ENCODE peak calls at places on chromosomes 3 and 15, in four cellular contexts. V is hepatocyte; C is adrenal gland; G is CD8-positive, alpha-beta T cell. Q is an unnamed sample.

GRCh38 chr3:197749315-197749600 is 425 bp upstream of the FYTTD1 start:
- DNase-seq in V (peak; percentile 66), C (no peak), G (peak; percentile 70), Q (no peak)

GRCh38 chr15:95734422-95735316 is 595.8 kb upstream of the NR2F2 start:
- DNase-seq in V (no peak), C (no peak), G (no peak), Q (no peak)

GRCh38 chr3:151431940-151432339 is 28.9 kb downstream of the IGSF10 start:
- DNase-seq in V (no peak), C (no peak), G (no peak), Q (no peak)

GRCh38 chr15:31486506-31486905 is 159.9 kb downstream of the KLF13 start:
- DNase-seq in V (no peak), C (peak; percentile 48), G (no peak), Q (no peak)

GRCh38 chr3:4582634-4583033 is 89.5 kb downstream of the ITPR1 start:
- DNase-seq in V (no peak), C (no peak), G (no peak), Q (no peak)

GRCh38 chr15:65633752-65634151 is 12.0 kb downstream of the SLC24A1 start:
- DNase-seq in V (no peak), C (no peak), G (no peak), Q (no peak)

GRCh38 chr3:64859625-64860590 is 172.1 kb upstream of the ADAMTS9 start:
- DNase-seq in V (no peak), C (no peak), G (no peak), Q (no peak)

GRCh38 chr3:43106293-43106628 is 382 bp upstream of the POMGNT2 start:
- DNase-seq in V (no peak), C (no peak), G (no peak), Q (no peak)

GRCh38 chr15:58957101-58957973 is 23.9 kb upstream of the SLTM start:
- DNase-seq in V (peak; percentile 68), C (peak; percentile 60), G (peak; percentile 64), Q (peak; percentile 31)

GRCh38 chr15:43187544-43188155 is 2.4 kb downstream of the CCNDBP1 start:
- DNase-seq in V (peak; percentile 73), C (no peak), G (no peak), Q (no peak)

GRCh38 chr3:145266368-145266767 is 894.6 kb downstream of the PLOD2 start:
- DNase-seq in V (no peak), C (no peak), G (no peak), Q (no peak)

GRCh38 chr3:112261742-112262141 is 32.3 kb downstream of the SLC9C1 start:
- DNase-seq in V (no peak), C (no peak), G (no peak), Q (no peak)

GRCh38 chr3:109224333-109224732 is 87.8 kb downstream of the C3orf85 start:
- DNase-seq in V (peak; percentile 52), C (peak; percentile 59), G (no peak), Q (no peak)

GRCh38 chr15:78696436-78696835 is 55.4 kb upstream of the CHRNB4 start:
- DNase-seq in V (no peak), C (no peak), G (no peak), Q (no peak)

GRCh38 chr3:53773586-53774368 is 72.4 kb downstream of the CHDH start:
- DNase-seq in V (peak; percentile 65), C (peak; percentile 84), G (no peak), Q (no peak)

GRCh38 chr15:55290361-55291057 is 896 bp upstream of the RAB27A start:
- DNase-seq in V (peak; percentile 92), C (peak; percentile 92), G (peak; percentile 86), Q (peak; percentile 82)

GRCh38 chr3:160003520-160004128 is 15.0 kb downstream of the IL12A start:
- DNase-seq in V (peak; percentile 64), C (peak; percentile 68), G (peak; percentile 14), Q (peak; percentile 62)

GRCh38 chr3:151085227-151085888 is at the start of gene MED12L:
- DNase-seq in V (peak; percentile 90), C (peak; percentile 79), G (peak; percentile 42), Q (peak; percentile 82)

GRCh38 chr3:61884794-61885193 is 323.4 kb downstream of the PTPRG start:
- DNase-seq in V (no peak), C (no peak), G (no peak), Q (no peak)

GRCh38 chr3:138940446-138940845 is 6.5 kb downstream of the FOXL2 start:
- DNase-seq in V (no peak), C (no peak), G (no peak), Q (no peak)

GRCh38 chr3:71512000-71512399 is 71.5 kb downstream of the FOXP1 start:
- DNase-seq in V (peak; percentile 39), C (no peak), G (peak; percentile 48), Q (no peak)

GRCh38 chr3:156795890-156796451 is 30.2 kb upstream of the LEKR1 start:
- DNase-seq in V (no peak), C (no peak), G (no peak), Q (no peak)

GRCh38 chr3:183080628-183081027 is 18.7 kb downstream of the MCCC1 start:
- DNase-seq in V (no peak), C (no peak), G (no peak), Q (no peak)

GRCh38 chr15:75053748-75054125 is 30.3 kb downstream of the PPCDC start:
- DNase-seq in V (no peak), C (no peak), G (no peak), Q (no peak)

GRCh38 chr15:70947369-70948335 is 55.0 kb downstream of the LRRC49 start:
- DNase-seq in V (no peak), C (no peak), G (no peak), Q (no peak)

GRCh38 chr3:157096328-157096727 is 63.6 kb downstream of the CCNL1 start:
- DNase-seq in V (no peak), C (peak; percentile 20), G (no peak), Q (no peak)

GRCh38 chr15:27514526-27514925 is 543.5 kb downstream of the GABRG3 start:
- DNase-seq in V (no peak), C (no peak), G (no peak), Q (no peak)

GRCh38 chr3:184358140-184358767 is 3.2 kb downstream of the CLCN2 start:
- DNase-seq in V (no peak), C (no peak), G (no peak), Q (no peak)

GRCh38 chr3:52099006-52099405 is 42.6 kb upstream of the DUSP7 start:
- DNase-seq in V (peak; percentile 60), C (no peak), G (no peak), Q (no peak)

GRCh38 chr3:49665822-49666519 is 8.2 kb upstream of the APEH start:
- DNase-seq in V (no peak), C (no peak), G (no peak), Q (no peak)

GRCh38 chr3:149468504-149469212 is 5.8 kb upstream of the TM4SF4 start:
- DNase-seq in V (no peak), C (no peak), G (no peak), Q (no peak)

GRCh38 chr3:9224490-9224889 is 25.0 kb downstream of the SRGAP3 start:
- DNase-seq in V (no peak), C (no peak), G (no peak), Q (no peak)

GRCh38 chr15:93249599-93249998 is 160.6 kb upstream of the RGMA start:
- DNase-seq in V (no peak), C (peak; percentile 50), G (no peak), Q (no peak)

GRCh38 chr15:93247466-93248121 is 158.6 kb upstream of the RGMA start:
- DNase-seq in V (no peak), C (peak; percentile 45), G (no peak), Q (no peak)

GRCh38 chr15:93250905-93251304 is 161.9 kb upstream of the RGMA start:
- DNase-seq in V (no peak), C (no peak), G (no peak), Q (peak; percentile 67)

GRCh38 chr15:93252780-93253179 is 163.8 kb upstream of the RGMA start:
- DNase-seq in V (no peak), C (no peak), G (no peak), Q (no peak)

GRCh38 chr15:93250212-93250611 is 161.2 kb upstream of the RGMA start:
- DNase-seq in V (no peak), C (no peak), G (no peak), Q (no peak)
- H3K4me1 ChIP-seq in V (no peaks in the 10 kb centered on the region), C (no peaks in the 10 kb centered on the region), G (no peaks in the 10 kb centered on the region), Q (peaks cover 5% of the 10 kb centered on the region)

GRCh38 chr3:116341381-116341780 is 103.9 kb downstream of the LSAMP start:
- DNase-seq in V (no peak), C (no peak), G (no peak), Q (no peak)

GRCh38 chr3:116340680-116341216 is 104.5 kb downstream of the LSAMP start:
- DNase-seq in V (no peak), C (no peak), G (no peak), Q (no peak)

GRCh38 chr3:116338713-116339112 is 106.6 kb downstream of the LSAMP start:
- DNase-seq in V (no peak), C (no peak), G (no peak), Q (no peak)

GRCh38 chr3:116339441-116340028 is 105.8 kb downstream of the LSAMP start:
- DNase-seq in V (peak; percentile 35), C (peak; percentile 79), G (no peak), Q (no peak)

DNA sequence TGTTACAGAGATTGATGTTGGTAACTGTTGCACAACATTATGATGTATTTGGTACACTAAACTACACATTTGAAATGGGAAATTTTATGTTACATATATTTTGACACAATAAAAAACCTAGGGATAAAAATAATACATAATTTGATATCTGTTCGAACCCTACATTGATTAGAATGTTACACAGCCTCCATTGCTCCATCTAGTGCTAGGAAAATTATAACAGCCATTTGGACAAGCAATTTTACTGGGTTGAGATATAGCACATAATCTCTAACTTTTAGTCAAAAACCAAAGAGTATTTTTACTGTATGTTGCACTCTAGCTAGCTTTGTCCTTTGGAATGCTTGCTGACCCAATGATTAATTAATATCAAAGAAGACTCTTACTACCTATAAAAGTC is 108.1 kb downstream of the LSAMP start:
- DNase-seq in V (no peak), C (no peak), G (no peak), Q (no peak)
- TF ChIP-seq CTCF in V (no peak), C (no peak), G (no peak), Q (no peak)

GRCh38 chr3:133627789-133628188 is 34.0 kb downstream of the TOPBP1 start:
- DNase-seq in V (no peak), C (no peak), G (no peak), Q (no peak)
- H3K36me3 ChIP-seq in V (no peaks in the 10 kb centered on the region), C (no peaks in the 10 kb centered on the region), G (peaks cover 22% of the 10 kb centered on the region), Q (peaks cover 81% of the 10 kb centered on the region)

DNA sequence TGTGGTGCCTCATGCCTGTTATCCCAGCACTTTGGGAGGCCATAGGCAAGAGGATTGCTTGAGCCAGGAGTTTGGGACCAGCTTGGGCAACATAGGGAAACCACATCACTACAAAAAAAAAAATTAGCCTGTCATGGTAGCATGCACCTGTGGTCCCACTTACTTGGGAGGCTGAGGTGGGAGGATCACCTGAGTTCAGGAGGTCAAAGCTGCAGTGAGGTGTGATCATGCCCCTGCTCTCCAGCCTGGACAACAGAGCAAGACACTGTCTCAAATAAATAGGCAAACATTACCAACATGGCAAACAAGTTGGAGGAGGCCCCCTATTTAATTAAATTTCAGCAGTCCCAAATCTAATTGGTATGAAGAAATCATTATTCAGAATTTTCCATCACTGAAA is 143.6 kb downstream of the PGPEP1L start:
- DNase-seq in V (no peak), C (no peak), G (no peak), Q (no peak)
- H3K4me1 ChIP-seq in V (peaks cover 26% of the 10 kb centered on the region), C (peaks cover 33% of the 10 kb centered on the region), G (peaks cover 34% of the 10 kb centered on the region), Q (peaks cover 55% of the 10 kb centered on the region)

DNA sequence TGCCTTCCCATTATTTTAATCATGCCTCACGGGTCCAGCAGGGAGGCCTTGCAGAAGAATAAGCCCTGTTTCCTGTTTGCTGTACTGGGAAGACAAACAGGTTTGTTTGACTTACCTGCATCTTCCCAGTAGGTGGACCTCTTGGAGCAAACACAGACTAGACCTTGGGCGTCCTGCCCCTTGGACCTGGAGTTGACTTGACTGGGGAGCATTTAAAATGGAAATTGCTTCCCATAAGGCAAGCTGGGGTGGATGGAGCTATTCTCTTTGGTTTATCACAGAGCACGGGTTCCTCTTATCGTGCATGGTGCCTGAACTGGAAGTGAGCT is 151.4 kb downstream of the RPLP1 start:
- DNase-seq in V (peak; percentile 67), C (no peak), G (no peak), Q (no peak)
- TF ChIP-seq CTCF in V (peak; percentile 38), C (no peak), G (no peak), Q (no peak)

Q was measured in heart left ventricle.